ENCODE peak calls at places on chromosomes 13 and 19, in four cellular contexts. E is fibroblast of lung, C is left ventricle myocardium inferior, X is tibial nerve. Z is an unnamed sample.
A peak's percentile ranks its signal among the peaks of the same experiment; 100 is the strongest.

GRCh38 chr19:46587861-46588260 is 13.3 kb upstream of the CALM3 start:
- DNase-seq in X (no peak), E (no peak), C (no peak), Z (no peak)

GRCh38 chr13:49791214-49791752 is 1.2 kb downstream of the KPNA3 start:
- DNase-seq in C (no peak), X (no peak), E (peak; percentile 63), Z (peak; percentile 26)

GRCh38 chr13:44752184-44752583 is 176.1 kb upstream of the TSC22D1 start:
- DNase-seq in X (no peak), E (no peak), C (no peak), Z (no peak)

GRCh38 chr19:1675633-1676350 is 23.4 kb upstream of the TCF3 start:
- DNase-seq in E (no peak), X (no peak), C (no peak), Z (no peak)

GRCh38 chr19:45069056-45069455 is 7.2 kb downstream of the ZNF296 start:
- DNase-seq in E (no peak), C (peak; percentile 21), X (no peak), Z (no peak)

GRCh38 chr13:27269114-27269665 is 1.4 kb upstream of the RASL11A start:
- DNase-seq in C (no peak), E (no peak), X (no peak), Z (no peak)

GRCh38 chr19:35107541-35107939 is 8.1 kb upstream of the FXYD3 start:
- DNase-seq in C (no peak), E (peak; percentile 8), X (peak; percentile 57), Z (peak; percentile 78)

GRCh38 chr19:1769645-1769985 is 16.3 kb downstream of the ONECUT3 start:
- DNase-seq in C (no peak), X (no peak), E (no peak), Z (no peak)

GRCh38 chr13:74770361-74770760 is 636.2 kb upstream of the KLF12 start:
- DNase-seq in E (peak; percentile 77), C (no peak), X (no peak), Z (no peak)

GRCh38 chr13:108225440-108225839 is 7.2 kb downstream of the ABHD13 start:
- DNase-seq in C (no peak), E (no peak), X (no peak), Z (no peak)

GRCh38 chr19:4298772-4299550 is 3.2 kb downstream of the TMIGD2 start:
- DNase-seq in E (no peak), X (no peak), C (no peak), Z (no peak)

DNA sequence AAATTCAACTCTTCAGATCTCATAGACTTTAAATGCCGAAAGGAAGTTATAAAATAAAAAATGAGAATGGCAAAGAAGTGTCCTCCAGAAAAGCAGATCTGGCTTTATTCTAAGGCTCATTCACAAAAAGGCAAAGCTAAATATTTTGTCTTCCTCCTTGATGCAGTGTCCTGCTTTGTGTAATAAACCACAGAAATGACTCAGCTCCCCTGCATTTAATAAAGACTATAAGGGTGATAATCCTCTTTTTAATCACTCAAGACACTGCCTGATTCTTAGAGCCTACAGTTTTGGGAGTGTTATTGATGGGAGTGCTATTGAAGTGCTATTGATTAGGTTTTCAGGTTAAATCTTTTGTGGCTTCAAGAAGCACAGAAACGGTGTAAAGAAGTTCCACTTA is 482.0 kb downstream of the PCDH20 start:
- DNase-seq in X (no peak), C (no peak), E (no peak), Z (no peak)
- H3K4me1 ChIP-seq in X (no peaks in the 10 kb centered on the region), C (no peaks in the 10 kb centered on the region), E (no peaks in the 10 kb centered on the region), Z (no peaks in the 10 kb centered on the region)

GRCh38 chr13:112453874-112454647 is 77.9 kb downstream of the SPACA7 start:
- DNase-seq in E (no peak), X (no peak), C (no peak), Z (no peak)

GRCh38 chr13:112451512-112452379 is 75.6 kb downstream of the SPACA7 start:
- DNase-seq in X (no peak), C (no peak), E (no peak), Z (no peak)

GRCh38 chr13:112454648-112455334 is 78.6 kb downstream of the SPACA7 start:
- DNase-seq in C (no peak), E (no peak), X (no peak), Z (no peak)

GRCh38 chr13:112452380-112453206 is 76.4 kb downstream of the SPACA7 start:
- DNase-seq in E (no peak), X (no peak), C (no peak), Z (no peak)

GRCh38 chr13:112453207-112453829 is 77.2 kb downstream of the SPACA7 start:
- DNase-seq in C (no peak), E (no peak), X (no peak), Z (no peak)
- H3K27me3 ChIP-seq in C (peaks cover 69% of the 10 kb centered on the region), E (no peaks in the 10 kb centered on the region), X (no peaks in the 10 kb centered on the region), Z (no peaks in the 10 kb centered on the region)

DNA sequence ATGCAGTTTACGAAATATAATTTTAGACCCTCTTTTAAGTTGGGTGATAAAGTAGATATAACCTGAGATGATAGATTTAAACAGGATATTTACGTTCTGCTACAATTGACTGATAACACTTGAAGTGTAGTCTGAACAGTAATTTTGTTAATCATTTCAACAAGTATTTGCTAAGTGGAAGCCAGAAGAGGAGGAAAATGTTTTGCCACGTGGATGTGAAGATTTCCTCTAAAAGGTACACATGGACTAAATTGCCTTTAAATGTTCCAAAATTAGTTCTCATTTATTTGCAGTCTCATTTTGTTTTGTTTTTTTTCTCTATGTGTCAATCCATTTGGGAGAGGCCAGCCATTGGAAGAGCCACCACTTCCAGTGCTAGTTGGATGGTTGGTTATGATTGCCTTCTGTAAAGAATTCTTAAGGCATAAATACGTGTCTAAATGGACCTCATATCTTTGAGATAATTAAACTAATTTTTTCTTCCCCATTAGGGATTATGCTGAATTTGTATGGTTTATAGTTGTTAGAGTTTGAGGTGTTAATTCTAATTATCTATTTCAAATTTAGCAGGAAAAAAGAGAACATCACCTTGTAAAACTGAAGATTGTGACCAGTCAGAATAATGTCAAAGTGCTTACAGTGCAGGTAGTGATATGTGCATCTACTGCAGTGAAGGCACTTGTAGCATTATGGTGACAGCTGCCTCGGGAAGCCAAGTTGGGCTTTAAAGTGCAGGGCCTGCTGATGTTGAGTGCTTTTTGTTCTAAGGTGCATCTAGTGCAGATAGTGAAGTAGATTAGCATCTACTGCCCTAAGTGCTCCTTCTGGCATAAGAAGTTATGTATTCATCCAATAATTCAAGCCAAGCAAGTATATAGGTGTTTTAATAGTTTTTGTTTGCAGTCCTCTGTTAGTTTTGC is 2.8 kb downstream of the MIR17HG start:
- DNase-seq in X (no peak), E (no peak), C (no peak), Z (no peak)
- H3K4me3 ChIP-seq in X (no peak overlapping the region), E (peak overlapping the region; percentile 99), C (no peak overlapping the region), Z (no peak overlapping the region)

DNA sequence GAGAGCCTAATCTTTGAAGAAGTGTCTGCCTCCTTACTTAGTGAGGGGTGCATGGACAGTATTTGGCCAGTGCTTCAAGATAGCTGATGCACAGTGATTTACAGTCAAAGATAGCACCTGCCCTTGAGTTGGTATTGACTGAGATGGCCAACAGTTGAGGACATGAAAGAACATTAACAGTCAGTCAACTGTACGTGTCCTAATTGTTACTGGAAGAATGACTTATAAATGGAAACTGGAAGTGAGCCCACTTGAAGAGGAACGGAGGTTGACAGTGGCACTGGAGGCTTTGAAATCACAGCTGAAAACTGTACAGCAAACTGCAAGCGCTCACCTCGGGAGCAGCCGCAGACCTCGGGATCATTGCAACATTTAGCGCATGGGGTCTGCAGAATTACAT is 77.2 kb downstream of the GGACT start:
- DNase-seq in C (no peak), X (no peak), E (no peak), Z (no peak)
- H3K4me1 ChIP-seq in C (peaks cover 28% of the 10 kb centered on the region), X (peaks cover 16% of the 10 kb centered on the region), E (no peaks in the 10 kb centered on the region), Z (no peaks in the 10 kb centered on the region)

Z was measured in transverse colon.